ENCODE peak calls at places on chromosome 11, in six cellular contexts. Z is upper lobe of right lung, Y is hepatocyte, J is stomach, Q is OCI-LY7, R is heart left ventricle. I is an unnamed sample. For H3K4me1, the result is how much of the 10 kb centered on the place peaks cover.

GRCh38 chr11:7869467-7869866 is 61.6 kb downstream of the OR10A6 start:
- DNase-seq in Z (no peak), Y (no peak), J (no peak), Q (no peak), R (no peak), I (no peak)

GRCh38 chr11:62850911-62851806 is 11.8 kb upstream of the WDR74 start:
- DNase-seq in Z (no peak), Y (no peak), J (no peak), Q (peak), R (no peak), I (peak)

GRCh38 chr11:86523738-86524602 is 148.4 kb downstream of the ME3 start:
- DNase-seq in Z (no peak), Y (peak), J (peak), Q (no peak), R (no peak), I (peak)

GRCh38 chr11:126336646-126337045 is 18.8 kb upstream of the ST3GAL4 start:
- DNase-seq in Z (peak), Y (no peak), J (no peak), Q (no peak), R (peak), I (peak)

GRCh38 chr11:32118025-32118974 is 27.4 kb downstream of the RCN1 start:
- DNase-seq in Z (no peak), Y (no peak), J (no peak), Q (no peak), R (no peak), I (peak)

GRCh38 chr11:96211433-96211832 is 131.6 kb downstream of the MAML2 start:
- DNase-seq in Z (no peak), Y (no peak), J (no peak), Q (no peak), R (no peak), I (no peak)

GRCh38 chr11:63709336-63709735 is 28.0 kb downstream of the RTN3 start:
- DNase-seq in Z (no peak), Y (no peak), J (no peak), Q (no peak), R (no peak), I (no peak)

GRCh38 chr11:27388869-27389268 is 25.9 kb upstream of the CCDC34 start:
- DNase-seq in Z (no peak), Y (no peak), J (no peak), Q (no peak), R (no peak), I (no peak)

GRCh38 chr11:68843052-68843561 is 1.4 kb upstream of the CPT1A start:
- DNase-seq in Z (no peak), Y (no peak), J (peak), Q (no peak), R (no peak), I (no peak)

GRCh38 chr11:116835042-116835772 is 2.2 kb downstream of the APOA1 start:
- DNase-seq in Z (no peak), Y (no peak), J (no peak), Q (peak), R (no peak), I (no peak)

GRCh38 chr11:38226684-38227083 is 1628.6 kb upstream of the RAG2 start:
- DNase-seq in Z (no peak), Y (no peak), J (no peak), Q (no peak), R (no peak), I (no peak)

GRCh38 chr11:2678396-2678795 is 21.4 kb downstream of the KCNQ1OT1 start:
- DNase-seq in Z (no peak), Y (no peak), J (no peak), Q (no peak), R (no peak), I (no peak)

GRCh38 chr11:2825886-2826678 is 59.5 kb downstream of the CDKN1C start:
- DNase-seq in Z (peak), Y (peak), J (no peak), Q (no peak), R (peak), I (peak)

GRCh38 chr11:129190087-129190486 is 2.0 kb downstream of the ARHGAP32 start:
- DNase-seq in Z (no peak), Y (no peak), J (peak), Q (no peak), R (no peak), I (no peak)

GRCh38 chr11:28228196-28228595 is 120.0 kb downstream of the METTL15 start:
- DNase-seq in Z (no peak), Y (no peak), J (no peak), Q (no peak), R (no peak), I (no peak)

GRCh38 chr11:61947486-61948210 is 2.5 kb upstream of the BEST1 start:
- DNase-seq in Z (peak), Y (peak), J (peak), Q (peak), R (peak), I (peak)

GRCh38 chr11:17573526-17573925 is 26.5 kb downstream of the OTOG start:
- DNase-seq in Z (no peak), Y (no peak), J (no peak), Q (no peak), R (no peak), I (no peak)

GRCh38 chr11:105988197-105988596 is 33.8 kb downstream of the MSANTD4 start:
- DNase-seq in Z (no peak), Y (no peak), J (no peak), Q (no peak), R (no peak), I (no peak)

GRCh38 chr11:14642873-14643696 is 519 bp upstream of the PDE3B start:
- DNase-seq in Z (peak), Y (no peak), J (no peak), Q (no peak), R (no peak), I (peak)

GRCh38 chr11:1458340-1459218 is 28.0 kb downstream of the MOB2 start:
- DNase-seq in Z (peak), Y (peak), J (peak), Q (peak), R (peak), I (peak)

GRCh38 chr11:128886401-128887119 is 4.6 kb upstream of the KCNJ5 start:
- DNase-seq in Z (no peak), Y (peak), J (peak), Q (peak), R (no peak), I (peak)

GRCh38 chr11:2462986-2463765 is 18.4 kb downstream of the KCNQ1 start:
- DNase-seq in Z (peak), Y (no peak), J (peak), Q (no peak), R (peak), I (no peak)

GRCh38 chr11:96149743-96150555 is 193.0 kb downstream of the MAML2 start:
- DNase-seq in Z (no peak), Y (peak), J (no peak), Q (no peak), R (no peak), I (no peak)

GRCh38 chr11:129041611-129042018 is 98.9 kb upstream of the TP53AIP1 start:
- DNase-seq in Z (no peak), Y (no peak), J (no peak), Q (no peak), R (no peak), I (no peak)

GRCh38 chr11:2100361-2101170 is 38.6 kb downstream of the IGF2 start:
- DNase-seq in Z (peak), Y (no peak), J (peak), Q (no peak), R (peak), I (peak)

GRCh38 chr11:70067591-70068341 is 10.4 kb upstream of the ANO1 start:
- DNase-seq in Z (no peak), Y (peak), J (no peak), Q (no peak), R (no peak), I (no peak)

GRCh38 chr11:71372693-71373657 is 75.2 kb downstream of the DHCR7 start:
- DNase-seq in Z (no peak), Y (peak), J (no peak), Q (peak), R (no peak), I (no peak)

GRCh38 chr11:43282607-43283440 is 29.0 kb upstream of the API5 start:
- DNase-seq in Z (peak), Y (peak), J (no peak), Q (peak), R (peak), I (peak)

GRCh38 chr11:68412593-68413475 is 47.7 kb upstream of the PPP6R3 start:
- DNase-seq in Z (no peak), Y (no peak), J (no peak), Q (no peak), R (peak), I (no peak)

GRCh38 chr11:110377451-110377850 is 52.3 kb upstream of the FDX1 start:
- DNase-seq in Z (no peak), Y (no peak), J (no peak), Q (no peak), R (no peak), I (no peak)

GRCh38 chr11:67095214-67095507 is 23.9 kb upstream of the KDM2A start:
- DNase-seq in Z (no peak), Y (no peak), J (no peak), Q (no peak), R (no peak), I (no peak)

DNA sequence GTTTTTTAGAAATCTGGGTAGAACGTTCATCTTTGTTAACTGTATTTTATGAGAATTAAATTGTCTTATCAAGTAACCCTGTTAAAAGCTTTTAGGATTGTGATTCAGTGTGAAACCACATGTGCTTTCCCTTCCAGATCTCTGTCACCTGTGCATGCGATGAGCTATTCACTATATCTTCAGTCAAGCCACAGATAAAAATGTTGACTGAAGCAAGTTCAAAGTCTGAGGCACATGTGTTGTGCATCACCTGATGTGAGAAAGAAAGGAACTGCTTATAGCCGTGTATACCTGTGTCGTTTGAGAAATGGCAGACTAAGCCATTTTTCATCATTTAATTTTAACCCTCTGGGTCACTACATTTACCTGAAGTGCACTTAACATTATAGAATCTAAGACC is 1088.9 kb upstream of the TENM4 start:
- DNase-seq in Z (no peak), Y (peak), J (no peak), Q (no peak), R (no peak), I (no peak)
- H3K27ac ChIP-seq in Z (no peak), Y (peak), J (no peak), Q (no peak), R (no peak), I (no peak)

DNA sequence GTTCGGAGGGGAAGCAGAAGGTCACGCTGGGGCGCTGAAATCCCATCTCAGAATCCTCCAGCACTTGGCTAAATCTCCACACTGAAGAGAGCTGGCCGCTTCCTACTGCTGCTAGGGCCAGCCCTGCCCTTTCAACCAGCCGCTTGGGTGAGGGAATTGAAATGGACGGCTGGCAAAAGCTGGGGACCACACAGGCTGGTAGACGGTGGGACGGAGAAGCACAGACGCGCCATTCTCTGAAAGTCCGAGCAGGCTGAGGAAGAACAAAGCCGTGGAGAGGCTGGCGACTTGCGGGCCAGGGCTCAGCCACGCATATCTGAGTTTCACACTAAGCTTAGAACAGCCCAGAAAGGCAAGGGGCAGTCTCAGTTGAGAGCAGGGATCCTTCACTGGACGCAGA is 3.6 kb downstream of the EHD1 start:
- DNase-seq in Z (no peak), Y (no peak), J (no peak), Q (no peak), R (no peak), I (peak)
- H3K4me3 ChIP-seq in Z (peak), Y (no peak), J (peak), Q (peak), R (peak), I (peak)

GRCh38 chr11:11995601-11996000 is 12.8 kb downstream of the DKK3 start:
- DNase-seq in Z (no peak), Y (no peak), J (no peak), Q (no peak), R (no peak), I (no peak)
- H3K4me1 ChIP-seq in Z (under half), Y (under half), J (under half), Q (under half), R (under half), I (under half)

DNA sequence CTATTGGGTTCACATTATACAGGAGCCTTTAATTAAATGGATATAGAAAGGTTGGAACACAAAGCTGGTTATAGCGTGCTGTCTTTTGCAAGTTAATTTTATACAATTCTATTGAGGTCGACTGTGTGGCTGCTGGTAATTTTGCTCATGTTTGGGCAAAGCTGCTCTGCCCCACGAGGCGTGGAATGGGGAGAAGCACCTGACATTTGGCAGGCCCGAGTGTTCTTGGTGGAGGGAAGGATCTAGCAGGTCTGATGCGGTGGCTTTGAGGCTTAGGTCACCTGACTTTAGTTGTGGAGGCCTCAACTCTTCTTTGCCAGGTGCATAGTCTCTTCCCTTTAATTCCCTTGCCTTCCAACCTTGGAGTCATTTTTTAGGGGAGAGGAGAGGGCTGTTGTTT is 97.3 kb downstream of the ZBTB16 start:
- DNase-seq in Z (no peak), Y (no peak), J (no peak), Q (no peak), R (no peak), I (no peak)
- H3K27ac ChIP-seq in Z (peak), Y (no peak), J (peak), Q (no peak), R (peak), I (no peak)

GRCh38 chr11:82903843-82904586 is 2.5 kb downstream of the DDIAS start:
- DNase-seq in Z (no peak), Y (no peak), J (no peak), Q (peak), R (no peak), I (no peak)

GRCh38 chr11:82907376-82907775 is 5.8 kb downstream of the DDIAS start:
- DNase-seq in Z (peak), Y (no peak), J (no peak), Q (no peak), R (no peak), I (no peak)

GRCh38 chr11:82908311-82908710 is 6.8 kb downstream of the DDIAS start:
- DNase-seq in Z (no peak), Y (no peak), J (no peak), Q (no peak), R (no peak), I (no peak)

GRCh38 chr11:82906236-82906635 is 4.7 kb downstream of the DDIAS start:
- DNase-seq in Z (no peak), Y (peak), J (no peak), Q (peak), R (no peak), I (no peak)

DNA sequence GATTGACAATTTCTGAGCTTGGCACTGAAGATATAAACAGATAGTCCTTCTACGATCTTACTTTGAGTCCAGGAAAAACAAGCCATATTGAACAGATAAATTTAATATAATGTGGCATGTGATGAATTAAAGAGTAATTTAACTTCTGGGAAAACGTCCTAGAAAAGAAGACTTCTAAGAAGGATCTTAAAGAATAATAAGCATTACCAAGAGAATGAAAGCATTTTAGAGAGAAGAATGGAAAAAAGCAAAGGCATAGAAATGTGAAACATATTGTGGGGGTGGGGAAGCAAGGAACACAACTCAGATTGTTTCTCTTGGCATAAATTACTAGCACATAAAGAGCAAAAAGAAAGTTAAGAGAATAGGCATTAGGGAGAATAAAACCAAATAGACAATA is 5.4 kb downstream of the DDIAS start:
- DNase-seq in Z (no peak), Y (no peak), J (no peak), Q (no peak), R (no peak), I (no peak)
- H3K4me3 ChIP-seq in Z (no peak), Y (no peak), J (no peak), Q (peak), R (no peak), I (no peak)

DNA sequence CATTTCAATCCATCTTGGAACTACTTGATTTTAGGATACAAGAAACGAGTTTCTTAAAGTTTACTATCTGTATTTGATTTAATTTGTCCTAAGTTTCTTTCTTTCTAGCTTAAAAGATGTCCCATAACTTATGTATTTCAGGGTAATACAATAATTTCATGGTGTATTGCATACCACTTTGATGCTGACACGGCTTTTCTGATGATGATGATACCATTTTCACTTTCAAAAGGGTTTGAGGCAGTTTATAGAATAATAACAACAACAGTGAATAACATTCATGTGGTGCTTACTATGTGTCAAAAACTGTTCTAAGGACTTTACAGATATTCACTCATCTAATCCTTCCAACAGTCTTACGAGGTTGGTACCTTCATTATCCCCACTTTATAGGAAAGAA is 33.2 kb upstream of the POU2AF1 start:
- DNase-seq in Z (no peak), Y (no peak), J (no peak), Q (no peak), R (no peak), I (no peak)
- H3K4me1 ChIP-seq in Z (under half), Y (under half), J (under half), Q (half or more), R (under half), I (under half)

GRCh38 chr11:12507391-12507790 is 130.0 kb downstream of the PARVA start:
- DNase-seq in Z (no peak), Y (no peak), J (no peak), Q (no peak), R (no peak), I (no peak)
- H3K27ac ChIP-seq in Z (no peak), Y (peak), J (peak), Q (no peak), R (no peak), I (no peak)

GRCh38 chr11:46361283-46362145 is 14.3 kb downstream of the DGKZ start:
- DNase-seq in Z (peak), Y (no peak), J (no peak), Q (peak), R (peak), I (peak)
- H3K4me3 ChIP-seq in Z (peak), Y (no peak), J (peak), Q (peak), R (peak), I (peak)

I was measured in SJCRH30.